ENCODE peak calls at places on chromosome 5, in eight cellular contexts. O is fibroblast of mammary gland, G is epithelial cell of esophagus, H is kidney, C is Calu3, K is endodermal cell, U is coronary artery, D is stomach. L is an unnamed sample.

GRCh38 chr5:83473344-83474169 is 2.0 kb downstream of the VCAN start:
- DNase-seq in O (peak; percentile 98), G (peak; percentile 97), H (peak; percentile 97), C (peak; percentile 94), K (peak; percentile 99), U (peak; percentile 99), D (peak; percentile 56), L (peak; percentile 95)

GRCh38 chr5:62937661-62938558 is 359.3 kb downstream of the LRRC70 start:
- DNase-seq in O (peak; percentile 4), G (no peak), H (no peak), C (no peak), K (no peak), U (no peak), D (no peak), L (no peak)

GRCh38 chr5:118857700-118858099 is 130.6 kb downstream of the DTWD2 start:
- DNase-seq in O (peak; percentile 5), G (peak; percentile 88), H (no peak), C (no peak), K (no peak), U (no peak), D (no peak), L (no peak)

GRCh38 chr5:134005415-134006118 is 792 bp upstream of the VDAC1 start:
- DNase-seq in O (no peak), G (no peak), H (peak; percentile 84), C (peak; percentile 58), K (peak; percentile 85), U (peak; percentile 81), D (peak; percentile 50), L (no peak)

GRCh38 chr5:108472237-108472636 is 90.3 kb upstream of the FBXL17 start:
- DNase-seq in O (no peak), G (no peak), H (no peak), C (no peak), K (no peak), U (no peak), D (no peak), L (no peak)

GRCh38 chr5:159855476-159856157 is 60.7 kb upstream of the ADRA1B start:
- DNase-seq in O (peak; percentile 88), G (peak; percentile 18), H (no peak), C (no peak), K (no peak), U (no peak), D (no peak), L (no peak)

GRCh38 chr5:140639093-140639821 is at the start of gene TMCO6:
- DNase-seq in O (peak; percentile 98), G (peak; percentile 95), H (peak; percentile 99), C (peak; percentile 99), K (peak; percentile 99), U (peak; percentile 97), D (peak; percentile 98), L (peak; percentile 96)

GRCh38 chr5:40995816-40996586 is 75.1 kb downstream of the MROH2B start:
- DNase-seq in O (no peak), G (peak; percentile 59), H (no peak), C (no peak), K (no peak), U (no peak), D (no peak), L (no peak)

GRCh38 chr5:68548959-68549676 is 333.6 kb downstream of the PIK3R1 start:
- DNase-seq in O (peak; percentile 90), G (peak; percentile 77), H (no peak), C (no peak), K (no peak), U (no peak), D (no peak), L (no peak)

GRCh38 chr5:156219483-156219882 is 107.5 kb upstream of the SGCD start:
- DNase-seq in O (no peak), G (no peak), H (no peak), C (no peak), K (no peak), U (no peak), D (no peak), L (no peak)

GRCh38 chr5:1789838-1790462 is 9.7 kb downstream of the MRPL36 start:
- DNase-seq in O (peak; percentile 73), G (peak; percentile 72), H (no peak), C (no peak), K (no peak), U (no peak), D (no peak), L (no peak)

GRCh38 chr5:113213551-113213971 is 221.2 kb downstream of the TSSK1B start:
- DNase-seq in O (no peak), G (no peak), H (no peak), C (no peak), K (peak; percentile 46), U (no peak), D (no peak), L (no peak)

GRCh38 chr5:124456244-124456643 is 290.2 kb downstream of the ZNF608 start:
- DNase-seq in O (no peak), G (no peak), H (no peak), C (no peak), K (no peak), U (no peak), D (no peak), L (no peak)

GRCh38 chr5:124452389-124452788 is 294.1 kb downstream of the ZNF608 start:
- DNase-seq in O (no peak), G (peak; percentile 4), H (no peak), C (no peak), K (no peak), U (no peak), D (no peak), L (no peak)

GRCh38 chr5:124451721-124452383 is 294.6 kb downstream of the ZNF608 start:
- DNase-seq in O (no peak), G (no peak), H (no peak), C (no peak), K (no peak), U (no peak), D (no peak), L (no peak)

GRCh38 chr5:124457101-124457500 is 289.3 kb downstream of the ZNF608 start:
- DNase-seq in O (no peak), G (no peak), H (no peak), C (no peak), K (no peak), U (no peak), D (no peak), L (no peak)

GRCh38 chr5:124453221-124454032 is 293.0 kb downstream of the ZNF608 start:
- DNase-seq in O (peak; percentile 79), G (peak; percentile 21), H (no peak), C (peak; percentile 44), K (no peak), U (no peak), D (no peak), L (no peak)
- TF ChIP-seq CTCF in O (no peak), G (no peak), H (no peak), C (no peak), K (no peak), U (no peak), D (no peak), L (no peak)

GRCh38 chr5:37725185-37725584 is 114.7 kb downstream of the GDNF start:
- DNase-seq in O (no peak), G (no peak), H (no peak), C (no peak), K (no peak), U (no peak), D (no peak), L (no peak)

GRCh38 chr5:37722236-37723146 is 117.3 kb downstream of the GDNF start:
- DNase-seq in O (peak; percentile 98), G (peak; percentile 67), H (no peak), C (no peak), K (no peak), U (no peak), D (no peak), L (no peak)

GRCh38 chr5:37721447-37721871 is 118.4 kb downstream of the GDNF start:
- DNase-seq in O (peak; percentile 61), G (no peak), H (no peak), C (no peak), K (no peak), U (no peak), D (no peak), L (no peak)

GRCh38 chr5:37724395-37725125 is 115.3 kb downstream of the GDNF start:
- DNase-seq in O (peak; percentile 60), G (no peak), H (no peak), C (no peak), K (no peak), U (no peak), D (no peak), L (no peak)

DNA sequence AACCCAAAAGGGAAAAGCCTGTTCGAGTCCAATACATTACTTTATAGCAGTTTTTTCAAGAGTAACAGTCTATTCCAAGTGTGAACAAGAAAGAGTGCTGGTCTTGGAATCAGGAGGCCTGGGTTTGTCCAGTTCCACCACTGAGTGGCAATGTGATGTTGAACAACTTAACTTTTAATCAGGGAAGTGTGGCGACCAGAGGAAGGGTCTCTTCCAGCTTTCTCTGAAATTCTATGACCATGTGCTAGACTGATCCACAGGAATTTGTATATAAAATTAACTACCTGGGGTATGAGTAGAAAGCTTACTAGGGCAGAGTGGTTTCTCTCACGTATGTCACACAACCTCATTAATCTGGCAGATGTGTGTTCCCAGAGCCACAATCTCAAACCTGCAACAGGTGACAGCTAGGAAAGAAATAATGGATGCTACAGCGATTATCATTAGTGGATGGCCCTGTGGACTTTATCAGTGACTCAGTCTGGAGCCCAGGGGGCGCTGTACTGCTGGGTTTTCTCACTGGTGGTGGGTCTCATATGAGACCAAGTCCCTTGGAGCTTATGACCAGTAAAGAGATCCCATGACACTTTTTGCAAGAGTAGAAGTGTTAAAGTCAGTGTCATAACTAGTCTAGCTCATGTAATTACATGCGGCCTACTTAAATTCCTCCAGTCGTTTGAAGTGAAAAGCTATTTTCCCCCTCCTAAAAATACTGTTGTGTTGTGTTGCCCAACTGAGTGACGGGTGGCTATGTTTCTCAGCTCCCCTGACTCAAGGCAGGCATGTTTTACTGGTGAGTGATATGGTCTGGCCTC is 116.5 kb downstream of the GDNF start:
- DNase-seq in O (peak; percentile 30), G (peak; percentile 14), H (no peak), C (peak; percentile 38), K (peak; percentile 89), U (no peak), D (no peak), L (no peak)
- TF ChIP-seq CTCF in O (peak; percentile 29), G (peak; percentile 38), H (peak; percentile 8), C (peak; percentile 41), K (peak; percentile 93), U (no peak), D (no peak), L (peak; percentile 66)

GRCh38 chr5:122897283-122897602 is 51.8 kb downstream of the SNX24 start:
- DNase-seq in O (no peak), G (no peak), H (no peak), C (no peak), K (no peak), U (no peak), D (no peak), L (no peak)
- TF ChIP-seq CTCF in O (no peak), G (no peak), H (no peak), C (no peak), K (peak; percentile 6), U (no peak), D (no peak), L (no peak)

DNA sequence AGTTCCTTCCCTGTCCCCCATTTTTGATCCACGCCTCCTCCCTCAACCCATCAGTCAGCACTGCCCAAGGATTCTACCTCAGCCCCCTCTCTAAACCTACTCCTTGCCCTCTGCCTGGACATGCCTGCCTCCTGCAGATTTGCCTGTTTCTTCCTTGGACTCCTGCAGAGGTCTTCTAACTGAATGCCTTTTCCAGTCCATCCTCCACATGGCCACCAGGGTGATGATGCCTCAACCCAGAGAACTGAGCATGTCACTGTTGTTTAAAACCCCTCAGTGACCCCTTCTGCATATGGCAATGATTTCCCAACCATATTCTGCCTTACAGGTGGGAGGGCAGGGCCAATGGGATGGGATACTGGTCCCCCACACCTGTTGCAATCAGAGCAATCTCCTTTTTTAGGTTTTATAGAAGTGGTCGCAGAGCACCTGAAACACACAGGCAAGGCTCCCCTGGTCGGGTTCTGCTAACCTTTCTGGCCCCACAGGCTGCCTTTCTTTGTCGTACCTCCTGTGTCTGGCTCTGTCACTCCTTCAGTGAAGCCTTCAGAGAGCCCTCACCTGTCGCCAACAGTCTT is 9.3 kb downstream of the PHYKPL start:
- DNase-seq in O (no peak), G (no peak), H (peak; percentile 24), C (no peak), K (peak; percentile 55), U (no peak), D (no peak), L (no peak)
- TF ChIP-seq CTCF in O (no peak), G (peak; percentile 23), H (no peak), C (no peak), K (peak; percentile 41), U (no peak), D (no peak), L (peak; percentile 44)

L was measured in type B pancreatic cell.